ENCODE peak calls at places on chromosomes 12 and 14, in eight cellular contexts. Y, Z, G, O, M, R, W and A are unnamed samples.

GRCh38 chr14:20215196-20215595 is 8.3 kb upstream of the OR11H6 start:
- DNase-seq in G (no peak), Z (no peak), R (no peak), W (no peak), M (no peak), O (no peak), Y (no peak), A (no peak)

GRCh38 chr14:30440986-30441385 is 118.0 kb upstream of the G2E3 start:
- DNase-seq in G (peak; percentile 72), Z (no peak), Y (no peak), O (no peak), W (no peak), R (no peak), M (no peak), A (no peak)

GRCh38 chr12:90611891-90612290 is 343.1 kb downstream of the CCER1 start:
- DNase-seq in O (no peak), R (no peak), Y (no peak), W (no peak), G (no peak), Z (no peak), M (no peak), A (no peak)

GRCh38 chr12:188910-189621 is 24.9 kb downstream of the SLC6A12 start:
- DNase-seq in R (no peak), O (no peak), Y (no peak), Z (peak; percentile 68), G (peak; percentile 81), M (no peak), W (no peak), A (no peak)

GRCh38 chr12:40688085-40688725 is 4.0 kb upstream of the CNTN1 start:
- DNase-seq in G (peak; percentile 2), R (no peak), M (no peak), O (no peak), Z (no peak), W (no peak), Y (no peak), A (no peak)

GRCh38 chr12:55780695-55781094 is 36.8 kb downstream of the SARNP start:
- DNase-seq in Z (no peak), G (no peak), R (no peak), O (no peak), M (no peak), Y (no peak), W (no peak), A (no peak)

GRCh38 chr12:89461649-89462612 is 62.7 kb downstream of the GALNT4 start:
- DNase-seq in R (no peak), Y (no peak), M (no peak), O (peak; percentile 41), G (peak; percentile 74), W (no peak), Z (no peak), A (no peak)

GRCh38 chr12:20588057-20588456 is 107.1 kb upstream of the SLCO1C1 start:
- DNase-seq in Z (no peak), W (no peak), O (no peak), Y (no peak), M (no peak), G (no peak), R (peak; percentile 10), A (peak; percentile 85)

GRCh38 chr12:95549392-95550084 is 1.7 kb downstream of the USP44 start:
- DNase-seq in Y (no peak), W (no peak), R (no peak), O (no peak), G (no peak), M (no peak), Z (no peak), A (no peak)

GRCh38 chr14:35213869-35214387 is 78.3 kb upstream of the PSMA6 start:
- DNase-seq in M (no peak), Y (no peak), G (peak; percentile 38), O (no peak), W (peak; percentile 49), Z (no peak), R (no peak), A (no peak)

GRCh38 chr12:124419292-124420040 is 124.6 kb downstream of the RFLNA start:
- DNase-seq in W (no peak), O (no peak), Y (no peak), G (no peak), Z (no peak), M (peak; percentile 77), R (no peak), A (no peak)

GRCh38 chr12:33529810-33530209 is 90.2 kb upstream of the SYT10 start:
- DNase-seq in W (no peak), G (no peak), Z (no peak), Y (no peak), R (no peak), O (no peak), M (no peak), A (no peak)

GRCh38 chr12:69966409-69966808 is 141.4 kb downstream of the MYRFL start:
- DNase-seq in W (peak; percentile 87), G (peak; percentile 71), Y (no peak), M (no peak), O (no peak), Z (peak; percentile 7), R (no peak), A (no peak)

GRCh38 chr12:131831635-131832041 is 3.4 kb downstream of the MMP17 start:
- DNase-seq in G (peak; percentile 95), W (no peak), Z (no peak), Y (no peak), R (peak; percentile 62), M (no peak), O (peak; percentile 85), A (no peak)

GRCh38 chr12:1848741-1849140 is 28.4 kb downstream of the LRTM2 start:
- DNase-seq in Y (no peak), G (no peak), M (no peak), Z (no peak), W (no peak), R (no peak), O (no peak), A (no peak)

GRCh38 chr12:4270016-4270669 is 3.4 kb upstream of the CCND2 start:
- DNase-seq in Y (peak; percentile 37), M (no peak), G (no peak), O (no peak), Z (no peak), W (no peak), R (no peak), A (no peak)

GRCh38 chr14:25537846-25538455 is 488.0 kb upstream of the STXBP6 start:
- DNase-seq in Y (no peak), M (no peak), R (no peak), G (no peak), Z (peak; percentile 68), W (no peak), O (peak; percentile 48), A (peak; percentile 16)

GRCh38 chr12:57693317-57693658 is 644 bp upstream of the OS9 start:
- DNase-seq in G (no peak), M (no peak), R (peak; percentile 53), O (no peak), Z (peak; percentile 8), W (no peak), Y (no peak), A (no peak)

GRCh38 chr12:26271889-26272492 is 76.6 kb downstream of the SSPN start:
- DNase-seq in Z (peak; percentile 82), O (no peak), M (peak; percentile 65), Y (no peak), G (peak; percentile 90), R (no peak), W (peak; percentile 80), A (no peak)

GRCh38 chr12:26471560-26471959 is 276.2 kb downstream of the SSPN start:
- DNase-seq in R (no peak), Z (no peak), Y (no peak), O (no peak), M (peak; percentile 18), W (no peak), G (peak; percentile 62), A (no peak)

GRCh38 chr12:2963154-2963759 is 4.1 kb downstream of the TEAD4 start:
- DNase-seq in O (no peak), Z (peak; percentile 65), R (peak; percentile 12), G (no peak), Y (no peak), M (no peak), W (no peak), A (no peak)